ENCODE peak calls at places on chromosome 13, in four cellular contexts. Y is iPS-NIHi11; J is stimulated activated CD4-positive, alpha-beta T cell treated with anti-CD3 and anti-CD28 coated beads, Interleukin-2, amount 100 ng/mL, for 24 hours; R is CD4-positive, CD25-positive, alpha-beta regulatory T cell. C is an unnamed sample.
A peak's percentile ranks its signal among the peaks of the same experiment; 100 is the strongest.

GRCh38 chr13:101552797-101553196 is 100.3 kb downstream of the ITGBL1 start:
- DNase-seq in Y (no peak), J (no peak), R (no peak), C (no peak)

GRCh38 chr13:97369269-97369893 is 64.6 kb upstream of the RAP2A start:
- DNase-seq in Y (no peak), J (no peak), R (peak; percentile 25), C (no peak)

GRCh38 chr13:48043789-48044503 is 6.4 kb downstream of the NUDT15 start:
- DNase-seq in Y (no peak), J (no peak), R (peak; percentile 8), C (no peak)

GRCh38 chr13:57123660-57124059 is 17.1 kb upstream of the PRR20A start:
- DNase-seq in Y (no peak), J (no peak), R (no peak), C (no peak)

GRCh38 chr13:110250258-110250891 is 56.6 kb downstream of the COL4A1 start:
- DNase-seq in Y (no peak), J (no peak), R (no peak), C (no peak)

GRCh38 chr13:21330126-21330861 is 128.8 kb downstream of the ZDHHC20 start:
- DNase-seq in Y (no peak), J (no peak), R (no peak), C (no peak)

GRCh38 chr13:76672422-76672821 is 213.8 kb downstream of the KCTD12 start:
- DNase-seq in Y (no peak), J (no peak), R (no peak), C (no peak)

GRCh38 chr13:73602295-73602694 is 531.9 kb downstream of the KLF12 start:
- DNase-seq in Y (no peak), J (no peak), R (no peak), C (no peak)

GRCh38 chr13:44974056-44974798 is 15.0 kb downstream of the NUFIP1 start:
- DNase-seq in Y (no peak), J (no peak), R (no peak), C (no peak)

GRCh38 chr13:22357132-22357531 is 686.3 kb downstream of the FGF9 start:
- DNase-seq in Y (no peak), J (no peak), R (no peak), C (no peak)

GRCh38 chr13:99150575-99151370 is 49.9 kb upstream of the UBAC2 start:
- DNase-seq in Y (no peak), J (no peak), R (no peak), C (no peak)

GRCh38 chr13:40377783-40378182 is 288.7 kb downstream of the FOXO1 start:
- DNase-seq in Y (no peak), J (peak; percentile 49), R (no peak), C (no peak)

GRCh38 chr13:113664751-113665581 is 2.1 kb upstream of the GRK1 start:
- DNase-seq in Y (no peak), J (no peak), R (no peak), C (no peak)

GRCh38 chr13:79423801-79424642 is 18.0 kb upstream of the RBM26 start:
- DNase-seq in Y (peak; percentile 15), J (no peak), R (peak; percentile 48), C (no peak)

GRCh38 chr13:27415116-27415515 is 9.3 kb upstream of the GTF3A start:
- DNase-seq in Y (no peak), J (no peak), R (no peak), C (no peak)

GRCh38 chr13:100275746-100276145 is 186.9 kb downstream of the PCCA start:
- DNase-seq in Y (no peak), J (no peak), R (no peak), C (no peak)

GRCh38 chr13:34654203-34654602 is 287.9 kb upstream of the NBEA start:
- DNase-seq in Y (no peak), J (no peak), R (no peak), C (no peak)

GRCh38 chr13:79812070-79812850 is 331.3 kb downstream of the NDFIP2 start:
- DNase-seq in Y (no peak), J (no peak), R (no peak), C (no peak)

GRCh38 chr13:31051999-31052398 is 109.7 kb downstream of the HSPH1 start:
- DNase-seq in Y (peak; percentile 33), J (no peak), R (no peak), C (no peak)

GRCh38 chr13:75762066-75762937 is 126.2 kb downstream of the LMO7 start:
- DNase-seq in Y (no peak), J (no peak), R (peak; percentile 57), C (peak; percentile 36)

GRCh38 chr13:110347535-110348308 is 40.6 kb downstream of the COL4A2 start:
- DNase-seq in Y (no peak), J (no peak), R (no peak), C (no peak)

GRCh38 chr13:97631158-97631557 is 197.2 kb downstream of the RAP2A start:
- DNase-seq in Y (no peak), J (no peak), R (no peak), C (no peak)

GRCh38 chr13:96093296-96094006 is 3.5 kb downstream of the HS6ST3 start:
- DNase-seq in Y (no peak), J (no peak), R (no peak), C (no peak)

GRCh38 chr13:73842621-73843020 is 291.6 kb downstream of the KLF12 start:
- DNase-seq in Y (no peak), J (no peak), R (no peak), C (no peak)

GRCh38 chr13:111907341-111907880 is 159.5 kb upstream of the SOX1 start:
- DNase-seq in Y (no peak), J (no peak), R (no peak), C (peak; percentile 4)

GRCh38 chr13:100710176-100710575 is 35.6 kb upstream of the TMTC4 start:
- DNase-seq in Y (no peak), J (no peak), R (no peak), C (no peak)

GRCh38 chr13:19845758-19846157 is 17.7 kb downstream of the ZMYM5 start:
- DNase-seq in Y (peak; percentile 20), J (no peak), R (no peak), C (peak; percentile 23)

GRCh38 chr13:83895994-83896580 is 13.8 kb upstream of the SLITRK1 start:
- DNase-seq in Y (no peak), J (no peak), R (no peak), C (no peak)

GRCh38 chr13:33519561-33520479 is 234.3 kb upstream of the STARD13 start:
- DNase-seq in Y (no peak), J (no peak), R (no peak), C (no peak)

GRCh38 chr13:106534844-106535551 is 464 bp downstream of the EFNB2 start:
- DNase-seq in Y (peak; percentile 36), J (peak; percentile 22), R (peak; percentile 35), C (no peak)

GRCh38 chr13:92355213-92355612 is 871.4 kb upstream of the GPC6 start:
- DNase-seq in Y (peak; percentile 46), J (no peak), R (no peak), C (peak; percentile 27)

GRCh38 chr13:114045113-114045735 is 71.3 kb upstream of the C13orf46 start:
- DNase-seq in Y (no peak), J (no peak), R (no peak), C (no peak)

GRCh38 chr13:98184796-98185195 is 7.7 kb upstream of the RNF113B start:
- DNase-seq in Y (no peak), J (no peak), R (no peak), C (no peak)

GRCh38 chr13:47484564-47484963 is 516.5 kb downstream of the SUCLA2 start:
- DNase-seq in Y (no peak), J (no peak), R (no peak), C (no peak)

GRCh38 chr13:33487575-33488243 is 202.2 kb upstream of the STARD13 start:
- DNase-seq in Y (peak; percentile 17), J (no peak), R (no peak), C (peak; percentile 25)

GRCh38 chr13:77056886-77057285 is 29.9 kb upstream of the FBXL3 start:
- DNase-seq in Y (no peak), J (no peak), R (no peak), C (no peak)

GRCh38 chr13:95644611-95645052 is at the start of gene DZIP1:
- DNase-seq in Y (peak; percentile 84), J (peak; percentile 57), R (no peak), C (peak; percentile 54)